ENCODE peak calls at places on chromosome 13, in eight cellular contexts. L is HEK293T; Q is CD4-positive, alpha-beta T cell; P is Daoy; X is activated naive CD4-positive, alpha-beta T cell treated with anti-CD3 and anti-CD28 coated beads, Interleukin-2, amount 50 U/mL, for 72 hours; K is activated CD4-positive, alpha-beta T cell treated with anti-CD3 and anti-CD28 coated beads, Interleukin-2, amount 50 U/mL, for 48 hours; R is stimulated activated CD8-positive, alpha-beta memory T cell treated with anti-CD3 and anti-CD28 coated beads, Interleukin-4, amount 100 ng/mL, for 1 hour; B is ACHN. Y is an unnamed sample.
A peak's percentile ranks its signal among the peaks of the same experiment; 100 is the strongest.

GRCh38 chr13:27679396-27679795 is 57.7 kb downstream of the POLR1D start:
- DNase-seq in L (no peak), Q (no peak), P (no peak), X (no peak), K (no peak), R (no peak), B (no peak), Y (no peak)

GRCh38 chr13:75417006-75417384 is 65.0 kb downstream of the TBC1D4 start:
- DNase-seq in L (no peak), Q (no peak), P (peak; percentile 28), X (no peak), K (no peak), R (no peak), B (no peak), Y (no peak)

GRCh38 chr13:65926750-65927171 is 1303.4 kb downstream of the PCDH9 start:
- DNase-seq in L (no peak), Q (no peak), P (no peak), X (no peak), K (no peak), R (no peak), B (peak; percentile 2), Y (no peak)

GRCh38 chr13:26872444-26873173 is 112.0 kb upstream of the GPR12 start:
- DNase-seq in L (peak; percentile 75), Q (peak; percentile 14), P (peak; percentile 53), X (peak; percentile 69), K (peak; percentile 60), R (no peak), B (peak; percentile 30), Y (no peak)

GRCh38 chr13:93847162-93847561 is 620.6 kb downstream of the GPC6 start:
- DNase-seq in L (no peak), Q (no peak), P (peak; percentile 36), X (no peak), K (no peak), R (no peak), B (peak; percentile 29), Y (peak; percentile 35)

GRCh38 chr13:111856571-111856970 is 210.4 kb upstream of the SOX1 start:
- DNase-seq in L (no peak), Q (no peak), P (no peak), X (no peak), K (no peak), R (no peak), B (no peak), Y (no peak)

GRCh38 chr13:43159007-43159406 is 135.6 kb downstream of the DNAJC15 start:
- DNase-seq in L (no peak), Q (no peak), P (no peak), X (no peak), K (no peak), R (no peak), B (no peak), Y (peak; percentile 17)

GRCh38 chr13:48158915-48159314 is 64.0 kb upstream of the MED4 start:
- DNase-seq in L (no peak), Q (no peak), P (no peak), X (no peak), K (no peak), R (no peak), B (no peak), Y (no peak)

GRCh38 chr13:44989941-44990340 is 603 bp downstream of the GPALPP1 start:
- DNase-seq in L (no peak), Q (no peak), P (no peak), X (no peak), K (no peak), R (no peak), B (peak; percentile 4), Y (peak; percentile 68)

GRCh38 chr13:90757127-90757680 is 590.3 kb upstream of the MIR17HG start:
- DNase-seq in L (no peak), Q (no peak), P (no peak), X (no peak), K (no peak), R (no peak), B (no peak), Y (no peak)

GRCh38 chr13:57438072-57438471 is 193.5 kb upstream of the PCDH17 start:
- DNase-seq in L (no peak), Q (no peak), P (no peak), X (no peak), K (no peak), R (no peak), B (no peak), Y (no peak)

GRCh38 chr13:93235258-93236015 is 8.8 kb downstream of the GPC6 start:
- DNase-seq in L (no peak), Q (no peak), P (no peak), X (no peak), K (no peak), R (no peak), B (no peak), Y (no peak)

GRCh38 chr13:112752711-112753541 is 63.1 kb downstream of the ATP11A start:
- DNase-seq in L (no peak), Q (no peak), P (no peak), X (peak; percentile 8), K (peak; percentile 22), R (no peak), B (no peak), Y (peak; percentile 60)

GRCh38 chr13:36819811-36820140 is 754 bp downstream of the RFXAP start:
- DNase-seq in L (peak; percentile 19), Q (no peak), P (peak; percentile 17), X (peak; percentile 28), K (no peak), R (no peak), B (peak; percentile 31), Y (no peak)

GRCh38 chr13:112428704-112429103 is 52.5 kb downstream of the SPACA7 start:
- DNase-seq in L (no peak), Q (no peak), P (no peak), X (no peak), K (no peak), R (no peak), B (no peak), Y (no peak)

GRCh38 chr13:27101847-27102246 is 69.8 kb downstream of the USP12 start:
- DNase-seq in L (no peak), Q (no peak), P (no peak), X (no peak), K (no peak), R (no peak), B (no peak), Y (no peak)

GRCh38 chr13:79997244-79997643 is 343.7 kb downstream of the SPRY2 start:
- DNase-seq in L (no peak), Q (no peak), P (no peak), X (no peak), K (no peak), R (no peak), B (no peak), Y (no peak)

GRCh38 chr13:48580185-48580803 is 47.4 kb upstream of the RCBTB2 start:
- DNase-seq in L (peak; percentile 49), Q (peak; percentile 73), P (peak; percentile 31), X (peak; percentile 66), K (peak; percentile 78), R (peak; percentile 28), B (peak; percentile 69), Y (peak; percentile 72)

GRCh38 chr13:92224052-92224821 is 825.8 kb downstream of the GPC5 start:
- DNase-seq in L (no peak), Q (no peak), P (no peak), X (no peak), K (no peak), R (no peak), B (no peak), Y (no peak)

GRCh38 chr13:20165417-20166257 is 4.8 kb upstream of the GJA3 start:
- DNase-seq in L (no peak), Q (no peak), P (no peak), X (no peak), K (no peak), R (no peak), B (no peak), Y (peak; percentile 68)

GRCh38 chr13:45278096-45278645 is 62.8 kb downstream of the TPT1 start:
- DNase-seq in L (no peak), Q (no peak), P (no peak), X (no peak), K (no peak), R (no peak), B (no peak), Y (peak; percentile 55)

GRCh38 chr13:85833938-85834337 is 34.7 kb upstream of the SLITRK6 start:
- DNase-seq in L (no peak), Q (no peak), P (no peak), X (no peak), K (no peak), R (no peak), B (no peak), Y (no peak)

GRCh38 chr13:94711561-94712286 is 621 bp downstream of the SOX21 start:
- DNase-seq in L (no peak), Q (no peak), P (peak; percentile 60), X (no peak), K (peak; percentile 28), R (no peak), B (no peak), Y (peak; percentile 82)

GRCh38 chr13:33322474-33322827 is 36.9 kb upstream of the STARD13 start:
- DNase-seq in L (no peak), Q (no peak), P (no peak), X (no peak), K (no peak), R (no peak), B (no peak), Y (no peak)

GRCh38 chr13:71643466-71643865 is 223.5 kb downstream of the DACH1 start:
- DNase-seq in L (no peak), Q (no peak), P (no peak), X (no peak), K (no peak), R (no peak), B (no peak), Y (no peak)

GRCh38 chr13:23778007-23778687 is 111.1 kb downstream of the MIPEP start:
- DNase-seq in L (no peak), Q (no peak), P (no peak), X (no peak), K (no peak), R (no peak), B (no peak), Y (no peak)

GRCh38 chr13:93217701-93218100 is 8.9 kb upstream of the GPC6 start:
- DNase-seq in L (no peak), Q (no peak), P (no peak), X (no peak), K (no peak), R (no peak), B (no peak), Y (peak; percentile 11)

GRCh38 chr13:25153736-25154135 is 18.4 kb downstream of the AMER2 start:
- DNase-seq in L (no peak), Q (no peak), P (no peak), X (no peak), K (no peak), R (no peak), B (no peak), Y (no peak)

GRCh38 chr13:27510082-27510481 is 59.7 kb upstream of the MTIF3 start:
- DNase-seq in L (no peak), Q (no peak), P (no peak), X (no peak), K (no peak), R (no peak), B (no peak), Y (no peak)

Y was measured in osteoblast.